ENCODE peak calls at places on chromosomes 5 and 9, in seven cellular contexts. W is colonic mucosa, J is right lobe of liver, H is SK-N-SH, L is hepatocyte, A is breast epithelium, G is mammary epithelial cell. U is an unnamed sample.

GRCh38 chr9:135474915-135475314 is 4.7 kb upstream of the PPP1R26 start:
- DNase-seq in W (no peak), L (peak; percentile 57), A (no peak), J (no peak), G (no peak), H (peak; percentile 83), U (peak; percentile 81)

GRCh38 chr9:112029921-112030444 is 133.4 kb downstream of the UGCG start:
- DNase-seq in H (no peak), J (no peak), A (no peak), G (peak; percentile 98), L (peak; percentile 67), W (no peak), U (no peak)

GRCh38 chr9:26296910-26297309 is 595.7 kb downstream of the CAAP1 start:
- DNase-seq in J (no peak), W (no peak), L (no peak), H (no peak), G (peak; percentile 37), A (no peak), U (no peak)

GRCh38 chr5:66454186-66455078 is 141.8 kb upstream of the MAST4 start:
- DNase-seq in A (no peak), J (no peak), H (no peak), L (no peak), G (peak; percentile 8), W (no peak), U (no peak)

GRCh38 chr9:135693265-135693664 is 6.0 kb downstream of the SOHLH1 start:
- DNase-seq in A (no peak), G (peak; percentile 36), J (no peak), L (no peak), W (no peak), H (no peak), U (no peak)

GRCh38 chr5:17440766-17441165 is 57.3 kb upstream of the TAF11L2 start:
- DNase-seq in L (no peak), A (no peak), J (no peak), W (no peak), H (no peak), G (no peak), U (no peak)

GRCh38 chr5:137583129-137583528 is 84.0 kb upstream of the SPOCK1 start:
- DNase-seq in W (no peak), A (no peak), H (no peak), L (no peak), J (no peak), G (no peak), U (no peak)

GRCh38 chr9:114662081-114662989 is 4.7 kb upstream of the TEX53 start:
- DNase-seq in J (no peak), G (peak; percentile 29), A (no peak), L (peak; percentile 68), H (peak; percentile 77), W (peak; percentile 63), U (peak; percentile 71)

GRCh38 chr5:128799945-128800344 is 165.3 kb upstream of the SLC27A6 start:
- DNase-seq in G (no peak), A (no peak), W (no peak), J (no peak), L (no peak), H (no peak), U (no peak)

GRCh38 chr5:177498013-177498847 is 826 bp upstream of the PDLIM7 start:
- DNase-seq in J (peak; percentile 75), G (peak; percentile 23), A (no peak), H (no peak), L (peak; percentile 69), W (no peak), U (no peak)

GRCh38 chr5:190366-191035 is 794 bp upstream of the LRRC14B start:
- DNase-seq in G (no peak), A (no peak), L (no peak), H (no peak), W (no peak), J (no peak), U (no peak)

GRCh38 chr9:126146254-126147145 is 180.1 kb upstream of the MVB12B start:
- DNase-seq in H (peak; percentile 45), A (peak; percentile 15), G (no peak), W (peak; percentile 29), J (peak; percentile 42), L (peak; percentile 78), U (peak; percentile 47)

GRCh38 chr5:157593036-157593435 is 17.5 kb upstream of the ADAM19 start:
- DNase-seq in J (no peak), L (no peak), H (no peak), W (no peak), A (no peak), G (no peak), U (no peak)

GRCh38 chr5:75395277-75395676 is 58.3 kb downstream of the HMGCR start:
- DNase-seq in A (no peak), H (no peak), W (no peak), G (no peak), L (no peak), J (no peak), U (no peak)

GRCh38 chr9:4137755-4138154 is 162.1 kb downstream of the GLIS3 start:
- DNase-seq in G (peak; percentile 56), W (no peak), J (no peak), L (no peak), H (no peak), A (no peak), U (peak; percentile 7)

GRCh38 chr5:127089206-127089605 is 15.9 kb upstream of the C5orf63 start:
- DNase-seq in L (no peak), G (no peak), H (no peak), W (no peak), A (no peak), J (no peak), U (no peak)

GRCh38 chr5:96507128-96507527 is 74.1 kb upstream of the PCSK1 start:
- DNase-seq in W (no peak), L (no peak), H (no peak), G (peak; percentile 16), A (no peak), J (no peak), U (no peak)

GRCh38 chr5:172800088-172800551 is 29.1 kb upstream of the DUSP1 start:
- DNase-seq in L (peak; percentile 54), J (peak; percentile 75), H (no peak), A (no peak), G (peak; percentile 93), W (no peak), U (no peak)

GRCh38 chr5:141384471-141385267 is 2.1 kb downstream of the PCDHGA7 start:
- DNase-seq in G (no peak), W (no peak), A (no peak), L (no peak), J (no peak), H (no peak), U (no peak)

GRCh38 chr5:141382469-141383294 is at the start of gene PCDHGA7:
- DNase-seq in L (no peak), W (no peak), J (no peak), A (no peak), H (peak; percentile 70), G (no peak), U (peak; percentile 68)

GRCh38 chr5:141388661-141389060 is 1.2 kb downstream of the PCDHGB4 start:
- DNase-seq in J (no peak), H (no peak), G (no peak), W (no peak), L (no peak), A (no peak), U (no peak)

DNA sequence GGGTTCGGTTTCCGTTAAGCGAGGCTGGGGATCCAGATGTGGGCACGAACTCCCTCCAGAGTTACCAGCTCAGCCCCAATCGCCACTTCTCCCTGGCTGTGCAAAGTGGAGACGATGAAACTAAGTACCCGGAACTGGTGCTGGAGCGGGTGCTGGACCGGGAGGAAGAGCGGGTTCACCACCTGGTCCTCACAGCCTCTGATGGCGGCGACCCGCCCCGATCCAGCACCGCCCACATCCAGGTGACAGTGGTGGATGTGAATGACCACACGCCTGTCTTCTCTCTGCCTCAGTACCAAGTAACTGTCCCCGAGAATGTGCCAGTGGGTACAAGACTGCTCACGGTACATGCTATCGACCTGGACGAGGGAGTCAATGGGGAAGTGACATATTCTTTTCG is 803 bp downstream of the PCDHGA7 start:
- DNase-seq in L (no peak), A (no peak), G (no peak), W (no peak), J (no peak), H (no peak), U (no peak)
- H3K9me3 ChIP-seq in L (peaks cover 1% of the 10 kb centered on the region), A (peaks cover 93% of the 10 kb centered on the region), G (peaks cover 23% of the 10 kb centered on the region), W (peaks cover 3% of the 10 kb centered on the region), J (no peaks in the 10 kb centered on the region), H (peaks cover under 1% of the 10 kb centered on the region), U (peaks cover 48% of the 10 kb centered on the region)

DNA sequence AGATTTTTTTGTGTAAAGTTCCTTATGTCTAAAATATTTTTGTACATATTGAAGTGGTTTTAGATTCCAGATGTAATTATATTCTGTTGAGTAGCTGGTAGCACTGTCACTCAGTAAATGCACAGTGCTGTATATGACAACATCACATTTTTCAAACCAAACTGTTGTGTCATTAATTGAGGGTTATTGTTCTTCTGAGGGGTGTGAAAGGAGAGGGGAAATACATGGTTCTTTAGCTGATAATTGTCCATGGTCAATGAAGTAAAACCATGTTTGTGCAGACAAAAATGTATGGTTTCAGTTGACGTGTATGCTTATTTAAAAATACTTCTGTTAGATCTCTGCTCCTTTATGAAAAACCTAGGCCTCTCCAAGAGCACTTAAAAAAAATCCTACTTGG is 3.3 kb downstream of the ZNF462 start:
- DNase-seq in J (no peak), H (no peak), L (no peak), G (no peak), W (no peak), A (no peak), U (no peak)
- H3K4me3 ChIP-seq in J (no peak overlapping the region), H (no peak overlapping the region), L (no peak overlapping the region), G (no peak overlapping the region), W (no peak overlapping the region), A (no peak overlapping the region), U (no peak overlapping the region)

DNA sequence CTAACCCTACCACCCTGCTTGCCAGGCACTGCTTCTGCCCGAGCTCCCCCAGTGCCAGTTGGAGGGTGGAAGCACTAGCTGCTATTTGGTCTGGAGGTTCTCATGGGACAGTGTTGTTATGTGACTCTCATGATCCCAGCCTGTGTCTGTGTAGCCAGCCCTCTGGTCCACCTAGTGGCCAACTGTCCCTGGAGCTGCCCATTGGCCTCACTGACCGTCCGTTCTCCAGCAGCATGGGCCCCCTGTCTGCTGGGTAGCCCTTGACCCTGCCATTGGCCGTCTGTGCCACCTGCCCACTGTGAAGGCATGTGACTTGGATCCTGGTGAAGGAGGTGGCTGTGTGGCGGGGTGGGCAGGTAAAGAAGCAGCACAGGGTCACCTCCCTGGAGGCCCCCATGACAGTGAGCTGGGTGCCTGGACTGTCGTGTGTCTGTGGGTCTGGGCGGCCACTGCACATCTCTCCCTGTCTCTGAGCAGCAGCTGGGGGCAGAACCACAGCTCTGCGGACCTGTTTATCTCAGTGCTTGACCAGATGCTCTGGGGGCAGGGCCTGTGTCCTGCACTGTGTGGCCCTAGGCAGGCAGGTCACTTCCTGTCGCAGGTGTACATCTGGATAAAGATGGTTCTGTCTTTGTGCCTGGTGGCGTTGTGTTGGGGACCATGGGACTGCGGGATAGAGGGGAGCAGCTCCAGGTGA is 11.4 kb downstream of the PHF2 start:
- DNase-seq in J (no peak), H (peak; percentile 55), G (no peak), L (peak; percentile 7), W (no peak), A (peak; percentile 16), U (no peak)
- TF ChIP-seq CTCF in J (no peak), H (peak; percentile 22), G (no peak), L (no peak), W (no peak), A (no peak), U (no peak)

GRCh38 chr5:141369994-141370848 is at the start of gene PCDHGB3:
- DNase-seq in J (no peak), W (no peak), G (peak; percentile 12), A (no peak), H (no peak), L (no peak), U (peak; percentile 48)
- H3K9me3 ChIP-seq in J (peaks cover 13% of the 10 kb centered on the region), W (peaks cover 13% of the 10 kb centered on the region), G (peaks cover 30% of the 10 kb centered on the region), A (peaks cover 100% of the 10 kb centered on the region), H (peaks cover 7% of the 10 kb centered on the region), L (no peaks in the 10 kb centered on the region), U (peaks cover 26% of the 10 kb centered on the region)